ENCODE peak calls at places on chromosomes 7 and 10, in six cellular contexts. F is esophagus squamous epithelium; S is tibial nerve; J is CD4-positive, CD25-positive, alpha-beta regulatory T cell; X is aorta; T is mammary epithelial cell. B is an unnamed sample.
A peak's percentile ranks its signal among the peaks of the same experiment; 100 is the strongest.

GRCh38 chr10:30553625-30554442 is 75.7 kb downstream of the LYZL2 start:
- DNase-seq in X (peak; percentile 82), F (no peak), S (peak; percentile 71), J (no peak), T (no peak), B (peak; percentile 39)

GRCh38 chr7:94394399-94395140 is at the start of gene COL1A2:
- DNase-seq in F (peak; percentile 6), J (no peak), T (no peak), S (peak; percentile 66), X (peak; percentile 96), B (no peak)

GRCh38 chr10:470339-471003 is 219.0 kb downstream of the DIP2C start:
- DNase-seq in X (peak; percentile 57), J (peak; percentile 31), S (no peak), T (no peak), F (no peak), B (no peak)

GRCh38 chr7:69962077-69962855 is 364.0 kb downstream of the AUTS2 start:
- DNase-seq in T (no peak), F (no peak), J (no peak), X (no peak), S (no peak), B (no peak)

GRCh38 chr7:46776790-46777189 is 805.1 kb downstream of the TNS3 start:
- DNase-seq in S (no peak), T (peak; percentile 16), F (no peak), J (no peak), X (no peak), B (no peak)

GRCh38 chr10:88080213-88080612 is 216.8 kb downstream of the PTEN start:
- DNase-seq in J (no peak), X (no peak), F (no peak), S (no peak), T (no peak), B (no peak)

GRCh38 chr7:91251877-91252276 is 12.4 kb upstream of the FZD1 start:
- DNase-seq in T (no peak), F (no peak), J (no peak), X (no peak), S (no peak), B (no peak)

GRCh38 chr7:85115006-85115405 is 71.8 kb downstream of the SEMA3D start:
- DNase-seq in J (no peak), X (no peak), T (peak; percentile 62), S (no peak), F (no peak), B (no peak)

GRCh38 chr7:7812112-7812511 is 93.7 kb upstream of the RPA3 start:
- DNase-seq in S (no peak), T (no peak), X (no peak), F (no peak), J (no peak), B (no peak)

GRCh38 chr7:100162874-100163533 is 4.5 kb upstream of the TRAPPC14 start:
- DNase-seq in F (no peak), J (peak; percentile 64), T (peak; percentile 70), S (no peak), X (peak; percentile 32), B (no peak)

GRCh38 chr10:15789793-15790525 is 70.2 kb upstream of the ITGA8 start:
- DNase-seq in F (no peak), T (peak; percentile 41), J (no peak), X (no peak), S (no peak), B (no peak)

GRCh38 chr7:23334482-23335056 is 35.4 kb downstream of the MALSU1 start:
- DNase-seq in F (no peak), J (no peak), T (peak; percentile 97), X (no peak), S (no peak), B (no peak)

GRCh38 chr7:29274156-29275017 is 79.8 kb downstream of the CHN2 start:
- DNase-seq in F (no peak), T (no peak), X (no peak), J (no peak), S (no peak), B (no peak)

GRCh38 chr7:43626695-43627094 is 43.8 kb downstream of the STK17A start:
- DNase-seq in S (no peak), J (no peak), T (no peak), F (no peak), X (no peak), B (no peak)
- H3K36me3 ChIP-seq in S (no peaks in the 10 kb centered on the region), J (peaks cover 78% of the 10 kb centered on the region), T (peaks cover 47% of the 10 kb centered on the region), F (no peaks in the 10 kb centered on the region), X (peaks cover 3% of the 10 kb centered on the region), B (no peaks in the 10 kb centered on the region)

GRCh38 chr7:149379625-149380024 is 81.2 kb downstream of the ZNF777 start:
- DNase-seq in X (no peak), J (no peak), S (no peak), F (no peak), T (no peak), B (no peak)
- H3K27ac ChIP-seq in X (no peak overlapping the region), J (no peak overlapping the region), S (no peak overlapping the region), F (no peak overlapping the region), T (no peak overlapping the region), B (no peak overlapping the region)

DNA sequence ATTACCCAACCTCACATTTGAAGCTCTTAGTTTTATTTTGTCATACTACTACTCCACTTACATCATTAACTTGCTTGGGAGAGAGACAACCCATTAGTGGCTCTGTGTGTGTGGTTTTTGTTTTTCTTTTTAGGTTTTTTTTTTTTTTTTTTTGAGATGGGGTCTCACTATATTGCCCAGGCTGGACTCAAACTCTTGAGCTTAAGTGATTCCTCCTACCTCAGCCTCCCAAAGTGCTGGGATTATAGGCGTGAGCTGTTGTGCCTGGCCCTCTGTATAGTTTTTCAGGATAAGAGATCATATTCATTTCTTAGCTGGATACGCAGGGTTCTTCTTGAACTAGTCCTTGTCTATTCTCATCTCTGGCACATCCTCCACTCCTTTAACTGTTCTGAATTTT is 41.1 kb downstream of the KMT2E start:
- DNase-seq in X (no peak), T (no peak), F (no peak), S (no peak), J (no peak), B (no peak)
- H3K36me3 ChIP-seq in X (peaks cover 1% of the 10 kb centered on the region), T (peaks cover 12% of the 10 kb centered on the region), F (no peaks in the 10 kb centered on the region), S (no peaks in the 10 kb centered on the region), J (peaks cover 60% of the 10 kb centered on the region), B (peaks cover 3% of the 10 kb centered on the region)

GRCh38 chr7:129074994-129075393 is 20.1 kb upstream of the TNPO3 start:
- DNase-seq in T (no peak), S (no peak), X (no peak), J (no peak), F (no peak), B (no peak)

GRCh38 chr7:129073738-129074137 is 18.8 kb upstream of the TNPO3 start:
- DNase-seq in F (no peak), J (no peak), X (no peak), T (no peak), S (no peak), B (no peak)

GRCh38 chr7:129074361-129074871 is 19.5 kb upstream of the TNPO3 start:
- DNase-seq in X (no peak), T (no peak), S (no peak), F (no peak), J (no peak), B (no peak)

GRCh38 chr7:129072410-129073063 is 17.6 kb upstream of the TNPO3 start:
- DNase-seq in J (no peak), T (no peak), S (no peak), X (no peak), F (no peak), B (no peak)

GRCh38 chr7:129073204-129073603 is 18.3 kb upstream of the TNPO3 start:
- DNase-seq in T (no peak), J (no peak), F (no peak), S (no peak), X (no peak), B (no peak)
- H3K27ac ChIP-seq in T (no peak overlapping the region), J (no peak overlapping the region), F (no peak overlapping the region), S (no peak overlapping the region), X (no peak overlapping the region), B (no peak overlapping the region)

GRCh38 chr7:157002819-157003421 is 7.5 kb downstream of the MNX1 start:
- DNase-seq in X (no peak), S (no peak), T (no peak), F (no peak), J (no peak), B (no peak)
- H3K36me3 ChIP-seq in X (no peaks in the 10 kb centered on the region), S (no peaks in the 10 kb centered on the region), T (no peaks in the 10 kb centered on the region), F (no peaks in the 10 kb centered on the region), J (no peaks in the 10 kb centered on the region), B (no peaks in the 10 kb centered on the region)

GRCh38 chr7:116727432-116728009 is 55.5 kb downstream of the MET start:
- DNase-seq in X (no peak), F (no peak), S (no peak), J (no peak), T (no peak), B (no peak)

GRCh38 chr7:116726713-116727431 is 54.9 kb downstream of the MET start:
- DNase-seq in J (no peak), S (no peak), F (no peak), T (no peak), X (no peak), B (no peak)

GRCh38 chr7:116728413-116728812 is 56.4 kb downstream of the MET start:
- DNase-seq in X (no peak), F (no peak), J (no peak), S (no peak), T (no peak), B (no peak)

GRCh38 chr7:116724560-116725231 is 52.7 kb downstream of the MET start:
- DNase-seq in J (no peak), X (no peak), S (no peak), T (no peak), F (no peak), B (no peak)

DNA sequence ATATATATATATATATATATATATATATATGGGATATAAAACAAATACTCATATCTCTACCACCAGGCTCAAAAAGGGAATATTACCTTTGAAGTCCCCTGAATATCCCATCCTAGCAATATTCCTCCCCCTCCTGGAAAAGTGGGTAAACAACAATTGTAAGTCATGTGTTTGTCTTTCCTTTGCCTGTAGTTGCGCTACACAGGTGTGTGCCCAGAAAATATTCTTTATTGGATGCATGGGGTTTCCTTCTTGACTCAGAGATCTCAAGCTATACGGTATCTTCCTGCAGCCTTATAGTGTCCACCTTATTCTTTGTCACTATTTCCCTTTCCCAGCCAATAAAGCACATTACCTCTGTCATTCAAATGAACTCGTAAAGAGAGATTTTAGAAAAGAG is 54.2 kb downstream of the MET start:
- DNase-seq in T (no peak), S (no peak), J (no peak), F (no peak), X (no peak), B (no peak)
- H3K27ac ChIP-seq in T (no peak overlapping the region), S (no peak overlapping the region), J (no peak overlapping the region), F (no peak overlapping the region), X (no peak overlapping the region), B (no peak overlapping the region)

GRCh38 chr10:96259884-96260511 is 11.4 kb downstream of the BLNK start:
- DNase-seq in T (no peak), X (no peak), J (no peak), F (no peak), S (no peak), B (no peak)
- H3K36me3 ChIP-seq in T (no peaks in the 10 kb centered on the region), X (no peaks in the 10 kb centered on the region), J (no peaks in the 10 kb centered on the region), F (no peaks in the 10 kb centered on the region), S (no peaks in the 10 kb centered on the region), B (no peaks in the 10 kb centered on the region)

B was measured in iPS DF 6.9.